ENCODE peak calls at places on chromosomes 11 and 22, in five cellular contexts. One of them, this sample, is unnamed.

GRCh38 chr11:27312110-27312509 is 50.9 kb downstream of the CCDC34 start:
- DNase-seq in right cardiac atrium: no peak
- DNase-seq in stimulated activated CD8-positive, alpha-beta memory T cell treated with anti-CD3 and anti-CD28 coated beads, Interleukin-12 subunit alpha, Interleukin-12 subunit beta, amount 100 ng/mL, for 1 hour: no peak
- DNase-seq in T-cell: no peak
- DNase-seq in germinal center: no peak
- DNase-seq in this sample: no peak

GRCh38 chr11:112172362-112172994 is 2.8 kb upstream of the BCO2 start:
- DNase-seq in germinal center: no peak
- DNase-seq in right cardiac atrium: no peak
- DNase-seq in T-cell: no peak
- DNase-seq in stimulated activated CD8-positive, alpha-beta memory T cell treated with anti-CD3 and anti-CD28 coated beads, Interleukin-12 subunit alpha, Interleukin-12 subunit beta, amount 100 ng/mL, for 1 hour: no peak
- DNase-seq in this sample: no peak

GRCh38 chr11:57368106-57368826 is 12.7 kb downstream of the PRG3 start:
- DNase-seq in germinal center: no peak
- DNase-seq in stimulated activated CD8-positive, alpha-beta memory T cell treated with anti-CD3 and anti-CD28 coated beads, Interleukin-12 subunit alpha, Interleukin-12 subunit beta, amount 100 ng/mL, for 1 hour: no peak
- DNase-seq in T-cell: no peak
- DNase-seq in right cardiac atrium: no peak
- DNase-seq in this sample: no peak

GRCh38 chr11:45273509-45273908 is 12.6 kb downstream of the SYT13 start:
- DNase-seq in germinal center: no peak
- DNase-seq in T-cell: no peak
- DNase-seq in stimulated activated CD8-positive, alpha-beta memory T cell treated with anti-CD3 and anti-CD28 coated beads, Interleukin-12 subunit alpha, Interleukin-12 subunit beta, amount 100 ng/mL, for 1 hour: no peak
- DNase-seq in right cardiac atrium: no peak
- DNase-seq in this sample: no peak

GRCh38 chr11:32290783-32291182 is 144.6 kb downstream of the WT1 start:
- DNase-seq in stimulated activated CD8-positive, alpha-beta memory T cell treated with anti-CD3 and anti-CD28 coated beads, Interleukin-12 subunit alpha, Interleukin-12 subunit beta, amount 100 ng/mL, for 1 hour: no peak
- DNase-seq in T-cell: no peak
- DNase-seq in germinal center: no peak
- DNase-seq in right cardiac atrium: no peak
- DNase-seq in this sample: no peak

GRCh38 chr11:74634537-74634936 is 42.2 kb downstream of the POLD3 start:
- DNase-seq in germinal center: no peak
- DNase-seq in right cardiac atrium: no peak
- DNase-seq in stimulated activated CD8-positive, alpha-beta memory T cell treated with anti-CD3 and anti-CD28 coated beads, Interleukin-12 subunit alpha, Interleukin-12 subunit beta, amount 100 ng/mL, for 1 hour: no peak
- DNase-seq in T-cell: no peak
- DNase-seq in this sample: no peak

GRCh38 chr22:23207786-23208325 is 27.5 kb downstream of the BCR start:
- DNase-seq in stimulated activated CD8-positive, alpha-beta memory T cell treated with anti-CD3 and anti-CD28 coated beads, Interleukin-12 subunit alpha, Interleukin-12 subunit beta, amount 100 ng/mL, for 1 hour: no peak
- DNase-seq in T-cell: no peak
- DNase-seq in germinal center: peak
- DNase-seq in right cardiac atrium: peak
- DNase-seq in this sample: no peak

GRCh38 chr11:43021466-43021865 is 290.3 kb upstream of the API5 start:
- DNase-seq in right cardiac atrium: no peak
- DNase-seq in T-cell: no peak
- DNase-seq in stimulated activated CD8-positive, alpha-beta memory T cell treated with anti-CD3 and anti-CD28 coated beads, Interleukin-12 subunit alpha, Interleukin-12 subunit beta, amount 100 ng/mL, for 1 hour: no peak
- DNase-seq in germinal center: no peak
- DNase-seq in this sample: peak

GRCh38 chr11:64358907-64359711 is at the start of gene RPS6KA4:
- DNase-seq in T-cell: peak
- DNase-seq in stimulated activated CD8-positive, alpha-beta memory T cell treated with anti-CD3 and anti-CD28 coated beads, Interleukin-12 subunit alpha, Interleukin-12 subunit beta, amount 100 ng/mL, for 1 hour: no peak
- DNase-seq in germinal center: peak
- DNase-seq in right cardiac atrium: peak
- DNase-seq in this sample: peak

GRCh38 chr11:34570584-34570983 is 50.3 kb upstream of the EHF start:
- DNase-seq in stimulated activated CD8-positive, alpha-beta memory T cell treated with anti-CD3 and anti-CD28 coated beads, Interleukin-12 subunit alpha, Interleukin-12 subunit beta, amount 100 ng/mL, for 1 hour: no peak
- DNase-seq in right cardiac atrium: no peak
- DNase-seq in germinal center: no peak
- DNase-seq in T-cell: no peak
- DNase-seq in this sample: no peak

GRCh38 chr11:128105950-128106349 is 481.4 kb downstream of the ETS1 start:
- DNase-seq in stimulated activated CD8-positive, alpha-beta memory T cell treated with anti-CD3 and anti-CD28 coated beads, Interleukin-12 subunit alpha, Interleukin-12 subunit beta, amount 100 ng/mL, for 1 hour: no peak
- DNase-seq in T-cell: no peak
- DNase-seq in right cardiac atrium: no peak
- DNase-seq in germinal center: no peak
- DNase-seq in this sample: no peak

GRCh38 chr22:30044369-30044768 is 35.9 kb upstream of the HORMAD2 start:
- DNase-seq in germinal center: no peak
- DNase-seq in right cardiac atrium: no peak
- DNase-seq in stimulated activated CD8-positive, alpha-beta memory T cell treated with anti-CD3 and anti-CD28 coated beads, Interleukin-12 subunit alpha, Interleukin-12 subunit beta, amount 100 ng/mL, for 1 hour: no peak
- DNase-seq in T-cell: no peak
- DNase-seq in this sample: no peak

GRCh38 chr11:61497876-61498275 is 10.7 kb upstream of the LRRC10B start:
- DNase-seq in right cardiac atrium: no peak
- DNase-seq in T-cell: no peak
- DNase-seq in stimulated activated CD8-positive, alpha-beta memory T cell treated with anti-CD3 and anti-CD28 coated beads, Interleukin-12 subunit alpha, Interleukin-12 subunit beta, amount 100 ng/mL, for 1 hour: no peak
- DNase-seq in germinal center: no peak
- DNase-seq in this sample: no peak

GRCh38 chr22:18994780-18995711 is 59.0 kb upstream of the PRODH start:
- DNase-seq in germinal center: no peak
- DNase-seq in right cardiac atrium: no peak
- DNase-seq in T-cell: no peak
- DNase-seq in stimulated activated CD8-positive, alpha-beta memory T cell treated with anti-CD3 and anti-CD28 coated beads, Interleukin-12 subunit alpha, Interleukin-12 subunit beta, amount 100 ng/mL, for 1 hour: no peak
- DNase-seq in this sample: no peak

This sample was measured in GM12891.